ENCODE peak calls at places on chromosome 14, in six cellular contexts. M is IMR-90, S is neuronal stem cell, U is mesenchymal stem cell, R is H1, N is mesendoderm. J is an unnamed sample.

GRCh38 chr14:106039400-106039799 is 513.0 kb downstream of the TMEM121 start:
- DNase-seq in M (no peak), S (no peak), U (no peak), R (no peak), N (no peak), J (peak)

GRCh38 chr14:20350860-20351259 is 7.4 kb downstream of the PARP2 start:
- DNase-seq in M (peak), S (no peak), U (peak), R (no peak), N (no peak), J (no peak)

GRCh38 chr14:91067186-91067585 is 6.7 kb upstream of the RPS6KA5 start:
- DNase-seq in M (no peak), S (no peak), U (no peak), R (no peak), N (no peak), J (no peak)

GRCh38 chr14:95294834-95295599 is 24.7 kb downstream of the CLMN start:
- DNase-seq in M (no peak), S (no peak), U (no peak), R (no peak), N (no peak), J (no peak)

GRCh38 chr14:81269100-81269978 is 48.6 kb upstream of the GTF2A1 start:
- DNase-seq in M (peak), S (peak), U (peak), R (no peak), N (peak), J (peak)

GRCh38 chr14:32136027-32136825 is 59.1 kb downstream of the ARHGAP5 start:
- DNase-seq in M (no peak), S (no peak), U (no peak), R (no peak), N (no peak), J (peak)

GRCh38 chr14:95533391-95533821 is 1.4 kb upstream of the GLRX5 start:
- DNase-seq in M (peak), S (no peak), U (peak), R (no peak), N (peak), J (peak)

GRCh38 chr14:104800600-104801283 is at the start of gene ZBTB42:
- DNase-seq in M (peak), S (no peak), U (peak), R (peak), N (peak), J (peak)

GRCh38 chr14:56417173-56417572 is 162.4 kb upstream of the TMEM260 start:
- DNase-seq in M (no peak), S (no peak), U (no peak), R (no peak), N (no peak), J (no peak)

GRCh38 chr14:100902295-100902694 is 1.2 kb downstream of the RTL1 start:
- DNase-seq in M (no peak), S (no peak), U (no peak), R (peak), N (peak), J (no peak)

GRCh38 chr14:102500190-102500661 is 9.3 kb downstream of the ANKRD9 start:
- DNase-seq in M (peak), S (no peak), U (peak), R (no peak), N (no peak), J (no peak)

GRCh38 chr14:93317836-93318807 is 14.7 kb downstream of the BTBD7 start:
- DNase-seq in M (peak), S (no peak), U (peak), R (no peak), N (peak), J (no peak)

GRCh38 chr14:37615582-37616289 is 20.3 kb downstream of the TTC6 start:
- DNase-seq in M (no peak), S (no peak), U (no peak), R (no peak), N (no peak), J (no peak)

GRCh38 chr14:75971509-75971908 is 10.3 kb downstream of the TGFB3 start:
- DNase-seq in M (no peak), S (no peak), U (no peak), R (no peak), N (no peak), J (no peak)

GRCh38 chr14:104799657-104800599 is 973 bp upstream of the ZBTB42 start:
- DNase-seq in M (peak), S (no peak), U (peak), R (peak), N (peak), J (peak)

GRCh38 chr14:21711360-21711961 is 37.8 kb upstream of the OR4E1 start:
- DNase-seq in M (peak), S (peak), U (peak), R (no peak), N (peak), J (peak)

GRCh38 chr14:64610049-64610746 is 60.4 kb downstream of the PPP1R36 start:
- DNase-seq in M (no peak), S (no peak), U (no peak), R (peak), N (no peak), J (no peak)

GRCh38 chr14:76770521-76771431 is 9.5 kb downstream of the VASH1 start:
- DNase-seq in M (no peak), S (no peak), U (no peak), R (peak), N (no peak), J (no peak)

GRCh38 chr14:103155013-103155412 is 31.8 kb downstream of the TNFAIP2 start:
- DNase-seq in M (peak), S (no peak), U (peak), R (no peak), N (no peak), J (peak)

GRCh38 chr14:66539034-66539433 is 31.1 kb downstream of the GPHN start:
- DNase-seq in M (no peak), S (no peak), U (no peak), R (no peak), N (peak), J (no peak)

GRCh38 chr14:70808023-70808401 is 1.3 kb downstream of the MAP3K9 start:
- DNase-seq in M (no peak), S (no peak), U (no peak), R (no peak), N (peak), J (no peak)

GRCh38 chr14:22266141-22266442 is 322.9 kb downstream of the DAD1 start:
- DNase-seq in M (peak), S (no peak), U (no peak), R (no peak), N (no peak), J (peak)

GRCh38 chr14:74756326-74756725 is 6.8 kb upstream of the YLPM1 start:
- DNase-seq in M (no peak), S (no peak), U (no peak), R (no peak), N (peak), J (no peak)

GRCh38 chr14:76876076-76876475 is 49.9 kb downstream of the LRRC74A start:
- DNase-seq in M (peak), S (peak), U (peak), R (peak), N (peak), J (peak)

GRCh38 chr14:67517083-67517482 is 16.0 kb upstream of the PLEKHH1 start:
- DNase-seq in M (no peak), S (no peak), U (no peak), R (peak), N (peak), J (no peak)

GRCh38 chr14:94058674-94059138 is 22.3 kb downstream of the DDX24 start:
- DNase-seq in M (no peak), S (no peak), U (no peak), R (no peak), N (no peak), J (no peak)

GRCh38 chr14:64719601-64720000 is 15.4 kb downstream of the PLEKHG3 start:
- DNase-seq in M (no peak), S (no peak), U (peak), R (no peak), N (peak), J (no peak)

GRCh38 chr14:66974397-66975025 is 214.7 kb upstream of the GARIN2 start:
- DNase-seq in M (peak), S (no peak), U (no peak), R (no peak), N (no peak), J (no peak)

GRCh38 chr14:73752297-73752992 is 38.3 kb upstream of the PNMA1 start:
- DNase-seq in M (peak), S (no peak), U (peak), R (no peak), N (peak), J (peak)

GRCh38 chr14:29216774-29217232 is 450.2 kb downstream of the FOXG1 start:
- DNase-seq in M (no peak), S (no peak), U (peak), R (no peak), N (no peak), J (no peak)

GRCh38 chr14:55913324-55914035 is 204.7 kb upstream of the PELI2 start:
- DNase-seq in M (peak), S (no peak), U (peak), R (no peak), N (no peak), J (no peak)

GRCh38 chr14:105022276-105022670 is 1.4 kb upstream of the CDCA4 start:
- DNase-seq in M (no peak), S (no peak), U (no peak), R (no peak), N (no peak), J (no peak)

GRCh38 chr14:75198291-75198933 is 22.0 kb upstream of the TMED10 start:
- DNase-seq in M (no peak), S (no peak), U (no peak), R (no peak), N (no peak), J (no peak)

GRCh38 chr14:106845286-106846087 is 1319.1 kb downstream of the TMEM121 start:
- DNase-seq in M (no peak), S (no peak), U (no peak), R (no peak), N (no peak), J (peak)

GRCh38 chr14:37195327-37195726 is 2.4 kb upstream of the MIPOL1 start:
- DNase-seq in M (peak), S (no peak), U (peak), R (no peak), N (no peak), J (no peak)

GRCh38 chr14:64806862-64807495 is 72.7 kb downstream of the SPTB start:
- DNase-seq in M (no peak), S (no peak), U (no peak), R (no peak), N (no peak), J (no peak)

GRCh38 chr14:104105822-104106470 is 20.4 kb downstream of the ASPG start:
- DNase-seq in M (no peak), S (no peak), U (no peak), R (peak), N (no peak), J (no peak)

GRCh38 chr14:99578541-99579044 is 25.4 kb downstream of the CCDC85C start:
- DNase-seq in M (no peak), S (no peak), U (no peak), R (no peak), N (no peak), J (peak)
- H3K4me3 ChIP-seq in M (no peak), S (no peak), U (no peak), R (no peak), N (no peak), J (no peak)

DNA sequence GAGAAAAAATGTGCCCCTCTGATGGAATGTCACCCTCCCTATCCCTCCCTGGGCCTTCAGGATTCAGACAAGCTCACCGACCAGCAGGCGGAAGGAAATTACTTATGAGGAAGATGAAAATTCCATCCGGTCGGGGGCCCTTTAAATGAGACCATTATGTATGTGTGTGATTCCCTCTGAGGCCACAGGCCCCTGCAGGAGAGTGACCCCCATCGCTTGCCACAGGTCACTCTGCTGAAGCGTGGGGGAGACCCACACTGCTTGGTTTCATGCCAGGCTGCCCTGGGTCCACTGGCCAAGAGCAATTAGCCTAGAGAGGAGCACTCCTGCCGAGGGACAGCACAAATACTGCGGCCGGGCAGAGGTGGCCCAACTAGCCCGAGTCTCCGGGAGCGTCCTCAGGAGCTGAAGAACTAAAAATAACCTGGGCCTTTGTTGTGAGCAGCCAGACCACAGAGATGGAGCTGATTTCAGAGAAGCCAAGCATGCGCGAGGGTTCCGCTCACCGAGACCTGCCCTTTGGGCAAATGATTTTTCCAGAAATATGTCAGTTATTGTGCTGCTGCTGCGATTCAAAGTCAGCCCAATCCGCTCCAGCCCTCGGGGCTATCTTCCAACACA is 276.4 kb downstream of the DPF3 start:
- DNase-seq in M (no peak), S (peak), U (no peak), R (peak), N (peak), J (peak)
- H3K18ac ChIP-seq in M (peak), S (peak), U (peak), R (no peak), N (peak), J (peak)

GRCh38 chr14:68701001-68701741 is 91.7 kb downstream of the ZFP36L1 start:
- DNase-seq in M (no peak), S (no peak), U (no peak), R (no peak), N (no peak), J (no peak)

GRCh38 chr14:68702105-68702504 is 90.8 kb downstream of the ZFP36L1 start:
- DNase-seq in M (no peak), S (no peak), U (no peak), R (no peak), N (no peak), J (no peak)

GRCh38 chr14:68702578-68702977 is 90.3 kb downstream of the ZFP36L1 start:
- DNase-seq in M (no peak), S (no peak), U (no peak), R (no peak), N (no peak), J (no peak)

GRCh38 chr14:68704736-68705720 is 87.8 kb downstream of the ZFP36L1 start:
- DNase-seq in M (peak), S (no peak), U (no peak), R (no peak), N (no peak), J (no peak)

DNA sequence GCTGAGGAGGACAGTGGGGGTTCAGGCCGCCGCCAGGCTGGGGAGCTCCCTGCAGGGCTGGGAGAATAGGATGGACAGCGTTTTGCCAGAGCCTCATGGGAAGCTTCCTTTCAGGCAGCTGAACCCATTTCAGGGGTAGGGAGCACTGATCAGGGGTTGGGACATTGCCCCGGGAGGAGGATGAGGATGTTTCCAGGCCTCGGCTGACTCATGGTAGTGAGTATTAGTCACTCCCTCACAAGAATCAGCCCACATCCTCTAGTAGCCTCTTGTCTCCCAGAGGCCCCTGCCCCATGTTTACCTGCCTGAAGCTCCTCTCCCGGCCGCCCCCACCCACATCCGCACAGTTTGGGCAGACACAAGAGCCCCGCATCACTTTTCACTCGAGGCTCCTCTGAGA is 89.8 kb downstream of the ZFP36L1 start:
- DNase-seq in M (peak), S (no peak), U (peak), R (no peak), N (no peak), J (peak)
- H3K4me3 ChIP-seq in M (no peak), S (no peak), U (no peak), R (no peak), N (no peak), J (no peak)

GRCh38 chr14:24241829-24242443 is 487 bp downstream of the TINF2 start:
- DNase-seq in M (peak), S (no peak), U (peak), R (peak), N (peak), J (peak)
- H3K18ac ChIP-seq in M (peak), S (peak), U (peak), R (peak), N (peak), J (peak)

GRCh38 chr14:60165547-60165876 is 314 bp upstream of the DHRS7 start:
- DNase-seq in M (no peak), S (no peak), U (no peak), R (no peak), N (no peak), J (no peak)
- H3K4me3 ChIP-seq in M (peak), S (no peak), U (peak), R (peak), N (no peak), J (peak)

GRCh38 chr14:58198086-58198485 is 1.9 kb upstream of the ACTR10 start:
- DNase-seq in M (no peak), S (no peak), U (no peak), R (no peak), N (no peak), J (no peak)

GRCh38 chr14:58200480-58200841 is 512 bp downstream of the ACTR10 start:
- DNase-seq in M (peak), S (no peak), U (no peak), R (no peak), N (no peak), J (no peak)

GRCh38 chr14:58196198-58196597 is 3.8 kb upstream of the ACTR10 start:
- DNase-seq in M (no peak), S (no peak), U (no peak), R (no peak), N (no peak), J (no peak)

GRCh38 chr14:58199726-58200479 is at the start of gene ACTR10:
- DNase-seq in M (peak), S (peak), U (peak), R (peak), N (peak), J (peak)
- H3K18ac ChIP-seq in M (peak), S (peak), U (peak), R (no peak), N (peak), J (peak)

GRCh38 chr14:54221971-54222370 is 174.8 kb upstream of the CDKN3 start:
- DNase-seq in M (no peak), S (no peak), U (no peak), R (no peak), N (no peak), J (no peak)

GRCh38 chr14:54221432-54221803 is 175.4 kb upstream of the CDKN3 start:
- DNase-seq in M (no peak), S (no peak), U (no peak), R (no peak), N (no peak), J (no peak)

GRCh38 chr14:54220122-54220691 is 176.6 kb upstream of the CDKN3 start:
- DNase-seq in M (no peak), S (no peak), U (peak), R (peak), N (peak), J (no peak)

GRCh38 chr14:54220697-54221431 is 175.9 kb upstream of the CDKN3 start:
- DNase-seq in M (no peak), S (no peak), U (no peak), R (no peak), N (no peak), J (no peak)

DNA sequence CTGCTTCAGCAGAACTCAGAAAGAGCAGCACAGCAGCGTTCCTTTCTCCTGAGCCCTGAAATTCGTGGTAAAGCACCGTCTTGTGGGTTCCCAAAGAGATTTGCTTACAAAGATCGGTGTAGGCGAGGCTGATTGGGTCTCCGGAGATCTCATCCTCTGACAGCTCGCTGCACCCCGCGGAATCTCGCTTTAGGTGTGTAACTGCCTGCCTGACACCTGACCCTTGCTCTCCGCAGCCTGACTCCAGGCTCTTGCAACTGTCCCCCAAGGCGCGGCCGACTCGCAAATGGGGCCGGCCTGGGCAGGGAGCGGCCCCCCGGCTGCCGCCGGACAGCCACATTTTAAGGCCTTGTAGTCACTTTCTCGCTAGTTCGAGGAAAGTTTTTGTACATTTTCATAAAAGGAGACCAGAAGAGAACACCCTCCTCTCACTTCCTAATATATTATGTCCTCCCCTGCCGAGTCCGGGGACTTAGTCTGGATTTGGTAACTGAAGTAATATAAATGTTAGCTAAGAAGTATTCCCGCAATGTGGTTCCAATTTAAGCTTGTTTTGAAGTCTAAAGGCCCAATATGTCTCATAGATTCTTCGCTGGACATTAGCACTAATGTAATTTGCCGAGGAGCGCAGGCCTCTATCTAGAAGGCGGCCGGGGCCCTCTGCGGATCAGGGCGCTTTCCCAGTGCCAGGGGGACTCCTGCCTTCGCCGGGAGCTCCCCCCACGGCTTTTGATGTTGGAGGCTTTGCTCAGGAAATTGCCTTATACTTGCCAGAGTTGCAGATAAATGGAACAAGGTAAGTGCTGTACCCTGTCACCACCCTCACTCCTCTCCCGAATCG is 177.3 kb upstream of the CDKN3 start:
- DNase-seq in M (no peak), S (no peak), U (no peak), R (peak), N (peak), J (no peak)
- H3K4me3 ChIP-seq in M (no peak), S (peak), U (no peak), R (peak), N (no peak), J (no peak)

GRCh38 chr14:50002926-50003212 is 110.0 kb downstream of the ARF6 start:
- DNase-seq in M (no peak), S (no peak), U (peak), R (no peak), N (peak), J (no peak)
- H3K18ac ChIP-seq in M (peak), S (peak), U (peak), R (no peak), N (peak), J (peak)

GRCh38 chr14:52312872-52313492 is 1.1 kb upstream of the PTGER2 start:
- DNase-seq in M (peak), S (no peak), U (peak), R (no peak), N (no peak), J (no peak)
- H3K4me3 ChIP-seq in M (peak), S (no peak), U (no peak), R (peak), N (no peak), J (no peak)

J was measured in trophoblast cell.